ENCODE peak calls at places on chromosome 3, in seven cellular contexts. C is tibial artery, N is colonic mucosa, K is cardiac muscle cell, H is H9, Y is breast epithelium, X is OCI-LY7. A is an unnamed sample.

GRCh38 chr3:141561426-141562034 is 74.7 kb downstream of the RASA2 start:
- DNase-seq in X (peak), C (no peak), N (peak), H (no peak), Y (no peak), K (peak), A (peak)

GRCh38 chr3:130480736-130481135 is 36.2 kb upstream of the COL6A6 start:
- DNase-seq in N (no peak), X (no peak), K (peak), C (no peak), H (peak), Y (no peak), A (peak)

GRCh38 chr3:177335728-177336127 is 138.4 kb upstream of the TBL1XR1 start:
- DNase-seq in K (no peak), N (peak), H (no peak), C (no peak), X (no peak), Y (no peak), A (no peak)

GRCh38 chr3:119236756-119237155 is 3.9 kb downstream of the B4GALT4 start:
- DNase-seq in X (no peak), C (no peak), K (no peak), H (no peak), N (no peak), Y (no peak), A (no peak)

GRCh38 chr3:173932624-173933023 is 535.1 kb downstream of the NLGN1 start:
- DNase-seq in X (no peak), C (no peak), N (no peak), K (no peak), H (no peak), Y (no peak), A (no peak)

GRCh38 chr3:127423856-127424765 is 136.3 kb upstream of the PRR20G start:
- DNase-seq in X (no peak), N (peak), C (no peak), Y (no peak), K (no peak), H (peak), A (no peak)

GRCh38 chr3:109257269-109257668 is 59.0 kb downstream of the DPPA2 start:
- DNase-seq in Y (no peak), N (no peak), X (no peak), K (no peak), H (no peak), C (no peak), A (peak)

GRCh38 chr3:981156-981555 is 111.7 kb upstream of the CNTN6 start:
- DNase-seq in H (no peak), Y (no peak), C (no peak), X (no peak), N (no peak), K (no peak), A (no peak)

GRCh38 chr3:32884532-32885031 is 66.8 kb downstream of the TRIM71 start:
- DNase-seq in Y (no peak), X (no peak), C (no peak), K (no peak), H (no peak), N (no peak), A (no peak)

GRCh38 chr3:158672293-158673176 is at the start of gene LXN:
- DNase-seq in C (peak), K (peak), H (peak), Y (peak), N (peak), X (peak), A (peak)

GRCh38 chr3:194231840-194232832 is 96.2 kb downstream of the HES1 start:
- DNase-seq in Y (peak), H (peak), K (no peak), N (no peak), C (no peak), X (no peak), A (no peak)

GRCh38 chr3:146142757-146143156 is 18.2 kb downstream of the PLOD2 start:
- DNase-seq in X (no peak), C (no peak), N (no peak), K (peak), H (no peak), Y (no peak), A (no peak)

GRCh38 chr3:171807129-171807675 is 3.1 kb downstream of the PLD1 start:
- DNase-seq in X (no peak), Y (no peak), K (no peak), C (no peak), H (no peak), N (no peak), A (no peak)
- H3K27ac ChIP-seq in X (no peak), Y (peak), K (no peak), C (no peak), H (no peak), N (peak), A (peak)

GRCh38 chr3:4821331-4821730 is 157.9 kb upstream of the BHLHE40 start:
- DNase-seq in C (no peak), X (no peak), H (no peak), Y (peak), K (no peak), N (no peak), A (no peak)
- TF ChIP-seq CTCF in C (no peak), X (no peak), H (no peak), Y (no peak), K (no peak), N (no peak), A (no peak)

GRCh38 chr3:160754371-160754854 is 1.6 kb upstream of the PPM1L start:
- DNase-seq in K (peak), Y (no peak), H (peak), C (peak), X (peak), N (peak), A (no peak)
- H3K27ac ChIP-seq in K (peak), Y (peak), H (no peak), C (peak), X (peak), N (peak), A (peak)

DNA sequence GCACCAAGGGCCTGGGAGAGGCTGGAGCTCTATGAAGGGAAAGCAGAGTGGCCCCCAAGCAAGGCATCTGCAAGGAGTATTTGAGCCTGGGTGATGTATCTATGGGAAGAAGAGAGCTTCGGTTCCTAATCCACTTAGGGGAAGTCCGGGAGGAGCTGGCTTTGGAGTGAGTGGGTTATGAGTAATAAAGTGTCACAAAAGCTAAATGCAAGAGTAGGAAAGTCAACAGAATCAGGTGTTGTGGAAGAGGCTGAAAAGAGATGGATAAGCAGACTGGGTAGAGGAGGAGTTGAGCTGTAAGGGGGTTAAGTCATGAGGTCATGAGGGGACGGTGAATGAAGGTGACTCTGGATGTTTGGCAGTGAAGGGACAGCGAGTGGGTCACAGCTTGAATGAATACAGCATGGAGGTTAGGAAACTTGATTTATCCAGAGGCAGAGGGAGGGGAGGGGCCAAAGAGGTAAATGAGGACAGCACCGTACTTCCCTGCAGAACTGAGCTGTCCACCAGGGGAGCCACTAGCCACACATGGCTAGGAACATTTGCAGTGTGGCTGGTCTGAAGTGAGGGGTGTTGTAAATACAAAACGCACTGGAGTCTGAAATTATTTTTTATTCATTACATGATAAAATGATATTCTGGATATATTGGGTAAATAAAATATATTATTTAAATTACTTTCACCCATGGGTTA is 83.3 kb downstream of the ADCY5 start:
- DNase-seq in Y (no peak), X (no peak), H (peak), K (peak), C (no peak), N (no peak), A (no peak)
- TF ChIP-seq CTCF in Y (no peak), X (peak), H (peak), K (peak), C (peak), N (peak), A (peak)

GRCh38 chr3:42025388-42026138 is 63.7 kb upstream of the ULK4 start:
- DNase-seq in H (peak), N (peak), C (peak), X (peak), K (peak), Y (peak), A (peak)
- H3K27ac ChIP-seq in H (peak), N (peak), C (peak), X (peak), K (peak), Y (peak), A (peak)

GRCh38 chr3:50174517-50174895 is 16.9 kb upstream of the GNAT1 start:
- DNase-seq in X (no peak), C (no peak), K (no peak), H (no peak), Y (no peak), N (no peak), A (no peak)
- TF ChIP-seq CTCF in X (no peak), C (no peak), K (no peak), H (no peak), Y (no peak), N (no peak), A (no peak)

A was measured in AG04450.